ENCODE peak calls at places on chromosomes 1 and 21, in five cellular contexts. X is IMR-90; M is EH; D is activated T-helper 9 cell treated with anti-CD3 and anti-CD28 coated beads, Interleukin-2, amount 50 U/mL, for 16 hours; T is GM04504. Q is an unnamed sample.

GRCh38 chr1:23619299-23620188 is 60.2 kb upstream of the ID3 start:
- DNase-seq in T (no peak), X (peak), M (peak), D (peak), Q (no peak)

GRCh38 chr1:247386695-247387094 is 29.3 kb upstream of the NLRP3 start:
- DNase-seq in X (peak), D (no peak), M (peak), T (no peak), Q (no peak)

GRCh38 chr1:16971330-16972209 is 8.8 kb downstream of the MFAP2 start:
- DNase-seq in T (no peak), M (peak), X (no peak), D (no peak), Q (peak)

GRCh38 chr1:223670458-223671159 is 5.1 kb upstream of the CAPN8 start:
- DNase-seq in D (no peak), X (peak), M (peak), T (no peak), Q (peak)

GRCh38 chr21:45805321-45805720 is 161.8 kb downstream of the PCBP3 start:
- DNase-seq in D (no peak), M (no peak), X (no peak), T (no peak), Q (no peak)

GRCh38 chr1:151593651-151594625 is 17.9 kb upstream of the SNX27 start:
- DNase-seq in M (peak), X (no peak), D (peak), T (no peak), Q (peak)

GRCh38 chr1:101004061-101004460 is 21.5 kb downstream of the DPH5 start:
- DNase-seq in X (peak), M (no peak), T (no peak), D (no peak), Q (no peak)

GRCh38 chr1:47213230-47213676 is 18.8 kb downstream of the TAL1 start:
- DNase-seq in T (no peak), D (no peak), X (no peak), M (no peak), Q (no peak)

GRCh38 chr1:21633992-21634475 is 35.1 kb downstream of the RAP1GAP start:
- DNase-seq in D (no peak), M (no peak), X (no peak), T (no peak), Q (no peak)

GRCh38 chr1:31585736-31586365 is 9.5 kb downstream of the TINAGL1 start:
- DNase-seq in M (no peak), X (no peak), D (no peak), T (no peak), Q (no peak)

GRCh38 chr21:37367758-37368535 is 1.4 kb downstream of the DYRK1A start:
- DNase-seq in D (peak), M (peak), T (no peak), X (peak), Q (no peak)

GRCh38 chr21:32425628-32426027 is 13.1 kb downstream of the EVA1C start:
- DNase-seq in X (no peak), T (no peak), M (no peak), D (no peak), Q (no peak)

GRCh38 chr1:31759266-31760023 is 4.7 kb downstream of the ADGRB2 start:
- DNase-seq in T (no peak), M (peak), D (no peak), X (peak), Q (no peak)

GRCh38 chr1:54609301-54609921 is 13.9 kb downstream of the FAM151A start:
- DNase-seq in X (no peak), T (no peak), D (no peak), M (no peak), Q (no peak)

GRCh38 chr1:248045209-248045608 is 1.4 kb upstream of the OR2L3 start:
- DNase-seq in D (no peak), X (no peak), M (no peak), T (no peak), Q (no peak)

Q was measured in NCI-H1694.